ENCODE peak calls at places on chromosomes 6 and 20, in four cellular contexts. One of them, this sample, is unnamed.

GRCh38 chr20:63829943-63830820 is 882 bp downstream of the ZBTB46 start:
- DNase-seq in gastrocnemius medialis: no peak
- DNase-seq in spleen: no peak
- DNase-seq in AG04450: no peak
- DNase-seq in this sample: no peak

GRCh38 chr6:30154709-30155521 is 6.1 kb downstream of the TRIM10 start:
- DNase-seq in gastrocnemius medialis: no peak
- DNase-seq in spleen: no peak
- DNase-seq in AG04450: no peak
- DNase-seq in this sample: peak; percentile 39

GRCh38 chr6:44022296-44022661 is 105.0 kb downstream of the MRPL14 start:
- DNase-seq in AG04450: no peak
- DNase-seq in gastrocnemius medialis: no peak
- DNase-seq in spleen: no peak
- DNase-seq in this sample: no peak

GRCh38 chr6:127554435-127555006 is 22.5 kb upstream of the C6orf58 start:
- DNase-seq in spleen: no peak
- DNase-seq in gastrocnemius medialis: no peak
- DNase-seq in AG04450: no peak
- DNase-seq in this sample: peak; percentile 7

GRCh38 chr6:29723666-29724588 is 693 bp downstream of the HLA-F start:
- DNase-seq in AG04450: no peak
- DNase-seq in spleen: peak; percentile 91
- DNase-seq in gastrocnemius medialis: no peak
- DNase-seq in this sample: no peak

GRCh38 chr20:58441723-58442122 is 52.7 kb downstream of the VAPB start:
- DNase-seq in AG04450: no peak
- DNase-seq in spleen: no peak
- DNase-seq in gastrocnemius medialis: no peak
- DNase-seq in this sample: no peak

GRCh38 chr20:23889775-23890187 is 10.2 kb upstream of the CST5 start:
- DNase-seq in AG04450: peak; percentile 2
- DNase-seq in gastrocnemius medialis: no peak
- DNase-seq in spleen: no peak
- DNase-seq in this sample: peak; percentile 5

GRCh38 chr20:4876731-4877130 is 124.6 kb downstream of the SLC23A2 start:
- DNase-seq in spleen: no peak
- DNase-seq in gastrocnemius medialis: no peak
- DNase-seq in AG04450: no peak
- DNase-seq in this sample: no peak

GRCh38 chr20:6184086-6184485 is 61.3 kb upstream of the FERMT1 start:
- DNase-seq in gastrocnemius medialis: no peak
- DNase-seq in spleen: no peak
- DNase-seq in AG04450: no peak
- DNase-seq in this sample: no peak

GRCh38 chr20:64106981-64107735 is at the start of gene NPBWR2:
- DNase-seq in spleen: peak; percentile 82
- DNase-seq in AG04450: no peak
- DNase-seq in gastrocnemius medialis: peak; percentile 7
- DNase-seq in this sample: no peak

GRCh38 chr20:23454816-23455215 is 2.1 kb upstream of the CST11 start:
- DNase-seq in AG04450: no peak
- DNase-seq in spleen: no peak
- DNase-seq in gastrocnemius medialis: no peak
- DNase-seq in this sample: no peak

GRCh38 chr6:146423450-146423849 is 120.2 kb upstream of the RAB32 start:
- DNase-seq in gastrocnemius medialis: no peak
- DNase-seq in spleen: no peak
- DNase-seq in AG04450: no peak
- DNase-seq in this sample: no peak

GRCh38 chr6:168374051-168374502 is 54.5 kb upstream of the DACT2 start:
- DNase-seq in spleen: peak; percentile 70
- DNase-seq in AG04450: no peak
- DNase-seq in gastrocnemius medialis: no peak
- DNase-seq in this sample: no peak

GRCh38 chr6:56689663-56690062 is 47.0 kb upstream of the DST start:
- DNase-seq in spleen: no peak
- DNase-seq in gastrocnemius medialis: no peak
- DNase-seq in AG04450: no peak
- DNase-seq in this sample: no peak

GRCh38 chr6:56691201-56691595 is 48.5 kb upstream of the DST start:
- DNase-seq in AG04450: no peak
- DNase-seq in spleen: no peak
- DNase-seq in gastrocnemius medialis: no peak
- DNase-seq in this sample: no peak

GRCh38 chr6:56690519-56691200 is 48.0 kb upstream of the DST start:
- DNase-seq in spleen: no peak
- DNase-seq in AG04450: no peak
- DNase-seq in gastrocnemius medialis: no peak
- DNase-seq in this sample: no peak

GRCh38 chr6:56688521-56688920 is 45.8 kb upstream of the DST start:
- DNase-seq in AG04450: no peak
- DNase-seq in gastrocnemius medialis: no peak
- DNase-seq in spleen: no peak
- DNase-seq in this sample: no peak

DNA sequence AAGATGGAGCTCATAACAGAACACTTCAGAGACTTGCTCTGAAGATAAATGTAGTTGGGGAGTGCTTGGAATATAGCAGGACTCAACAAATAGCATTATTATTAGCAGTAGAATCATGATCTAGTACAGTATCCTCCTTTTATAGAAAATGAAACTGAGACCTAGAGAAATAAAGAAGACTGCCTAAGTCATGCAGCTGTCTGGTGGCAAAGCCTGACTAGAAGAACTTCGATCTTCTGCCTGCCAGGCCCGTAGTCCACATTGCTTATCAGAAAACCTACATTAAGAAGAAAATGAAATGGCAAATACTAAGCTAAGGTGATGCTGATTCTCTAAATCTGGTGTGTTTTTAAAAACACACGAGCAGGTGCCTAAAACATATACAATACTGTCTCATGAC is 46.4 kb upstream of the DST start:
- DNase-seq in spleen: no peak
- DNase-seq in AG04450: no peak
- DNase-seq in gastrocnemius medialis: no peak
- DNase-seq in this sample: no peak
- H3K4me3 ChIP-seq in spleen: no peak overlapping the region
- H3K4me3 ChIP-seq in AG04450: no peak overlapping the region
- H3K4me3 ChIP-seq in gastrocnemius medialis: peak overlapping the region; percentile 14
- H3K4me3 ChIP-seq in this sample: no peak overlapping the region

GRCh38 chr20:36214684-36215256 is 21.5 kb upstream of the AAR2 start:
- DNase-seq in spleen: peak; percentile 47
- DNase-seq in AG04450: peak; percentile 4
- DNase-seq in gastrocnemius medialis: no peak
- DNase-seq in this sample: no peak
- H3K27me3 ChIP-seq in spleen: no peaks in the 10 kb centered on the region
- H3K27me3 ChIP-seq in AG04450: no peaks in the 10 kb centered on the region
- H3K27me3 ChIP-seq in gastrocnemius medialis: no peaks in the 10 kb centered on the region
- H3K27me3 ChIP-seq in this sample: no peaks in the 10 kb centered on the region

DNA sequence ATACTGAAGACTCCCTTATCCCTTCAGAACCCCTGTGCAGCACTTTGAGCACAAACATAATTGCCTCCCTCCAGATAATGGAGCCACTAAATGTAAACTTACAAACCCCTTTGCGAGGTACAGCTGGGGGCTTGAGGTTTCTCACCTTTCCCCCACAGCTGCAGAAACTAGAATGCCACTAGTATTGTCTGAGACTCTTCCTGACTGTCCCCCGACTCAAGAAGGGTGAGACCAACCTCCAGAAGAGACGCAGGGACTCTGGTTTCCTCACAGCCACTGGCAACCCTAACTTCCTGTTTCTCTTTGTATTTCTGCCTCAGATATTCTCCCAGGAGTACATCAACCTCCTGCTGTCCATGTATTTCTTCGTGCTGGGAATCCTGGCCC is 23.6 kb downstream of the HM13 start:
- DNase-seq in gastrocnemius medialis: no peak
- DNase-seq in spleen: no peak
- DNase-seq in AG04450: no peak
- DNase-seq in this sample: no peak
- H3K4me3 ChIP-seq in gastrocnemius medialis: no peak overlapping the region
- H3K4me3 ChIP-seq in spleen: no peak overlapping the region
- H3K4me3 ChIP-seq in AG04450: no peak overlapping the region
- H3K4me3 ChIP-seq in this sample: no peak overlapping the region

GRCh38 chr6:13013681-13014550 is 297.3 kb downstream of the PHACTR1 start:
- DNase-seq in gastrocnemius medialis: no peak
- DNase-seq in spleen: peak; percentile 77
- DNase-seq in AG04450: no peak
- DNase-seq in this sample: no peak
- H3K27me3 ChIP-seq in gastrocnemius medialis: peaks cover 22% of the 10 kb centered on the region
- H3K27me3 ChIP-seq in spleen: peaks cover 7% of the 10 kb centered on the region
- H3K27me3 ChIP-seq in AG04450: peaks cover 29% of the 10 kb centered on the region
- H3K27me3 ChIP-seq in this sample: peaks cover 40% of the 10 kb centered on the region